ENCODE peak calls at places on chromosomes 3 and 15, in five cellular contexts. E is left ventricle myocardium inferior, M is HFF-Myc, O is spleen, N is mucosa of descending colon. V is an unnamed sample.

GRCh38 chr15:49131403-49131802 is 24.0 kb downstream of the COPS2 start:
- DNase-seq in E (no peak), M (no peak), O (no peak), N (no peak), V (no peak)

GRCh38 chr3:13411186-13411860 is 8.8 kb downstream of the NUP210 start:
- DNase-seq in N (no peak), O (peak; percentile 73), M (no peak), E (no peak), V (no peak)

GRCh38 chr3:179956416-179956830 is 80.3 kb downstream of the PEX5L start:
- DNase-seq in O (no peak), M (no peak), E (no peak), N (no peak), V (no peak)

GRCh38 chr3:160401301-160402095 is 2.0 kb downstream of the SMC4 start:
- DNase-seq in N (no peak), E (no peak), M (no peak), O (no peak), V (peak; percentile 47)

GRCh38 chr3:153399636-153400035 is 237.6 kb downstream of the RAP2B start:
- DNase-seq in E (no peak), O (no peak), N (no peak), M (no peak), V (no peak)

GRCh38 chr15:59571606-59572005 is 40.0 kb upstream of the GCNT3 start:
- DNase-seq in E (no peak), M (no peak), O (no peak), N (no peak), V (no peak)

GRCh38 chr15:52191207-52191606 is at the start of gene GNB5:
- DNase-seq in O (no peak), N (no peak), M (no peak), E (no peak), V (no peak)

GRCh38 chr3:172138031-172138538 is 98.7 kb downstream of the FNDC3B start:
- DNase-seq in M (no peak), O (no peak), E (no peak), N (no peak), V (no peak)

GRCh38 chr3:139532996-139533395 is 6.5 kb downstream of the RBP1 start:
- DNase-seq in M (no peak), N (no peak), O (no peak), E (no peak), V (no peak)

GRCh38 chr3:19046440-19046839 is 101.9 kb upstream of the KCNH8 start:
- DNase-seq in N (no peak), M (no peak), O (no peak), E (no peak), V (no peak)

GRCh38 chr3:171915275-171915674 is 72.1 kb downstream of the TMEM212 start:
- DNase-seq in N (no peak), O (no peak), M (no peak), E (no peak), V (no peak)

GRCh38 chr3:190580443-190580842 is 66.6 kb downstream of the IL1RAP start:
- DNase-seq in E (no peak), N (no peak), O (no peak), M (no peak), V (no peak)
- H3K4me3 ChIP-seq in E (peak overlapping the region; percentile 8), N (no peak overlapping the region), O (no peak overlapping the region), M (no peak overlapping the region), V (no peak overlapping the region)

GRCh38 chr15:101121511-101122090 is 130.2 kb downstream of the CHSY1 start:
- DNase-seq in O (peak; percentile 96), E (peak; percentile 88), M (no peak), N (peak; percentile 76), V (peak; percentile 3)
- H3K4me3 ChIP-seq in O (peak overlapping the region; percentile 11), E (peak overlapping the region; percentile 54), M (no peak overlapping the region), N (no peak overlapping the region), V (no peak overlapping the region)

GRCh38 chr3:149409351-149409750 is 31.9 kb upstream of the TM4SF1 start:
- DNase-seq in E (no peak), M (no peak), O (no peak), N (no peak), V (no peak)
- H3K4me3 ChIP-seq in E (no peak overlapping the region), M (no peak overlapping the region), O (no peak overlapping the region), N (no peak overlapping the region), V (no peak overlapping the region)

GRCh38 chr3:5250467-5251195 is 63.1 kb downstream of the EDEM1 start:
- DNase-seq in M (no peak), N (no peak), E (no peak), O (no peak), V (peak; percentile 8)
- H3K4me3 ChIP-seq in M (no peak overlapping the region), N (no peak overlapping the region), E (peak overlapping the region; percentile 38), O (no peak overlapping the region), V (no peak overlapping the region)

GRCh38 chr3:114079761-114080160 is 23.2 kb downstream of the QTRT2 start:
- DNase-seq in O (no peak), N (no peak), M (no peak), E (no peak), V (no peak)
- H3K4me3 ChIP-seq in O (peak overlapping the region; percentile 15), N (no peak overlapping the region), M (no peak overlapping the region), E (peak overlapping the region; percentile 26), V (no peak overlapping the region)

GRCh38 chr3:43969944-43970343 is 271.7 kb upstream of the TOPAZ1 start:
- DNase-seq in E (no peak), O (no peak), M (no peak), N (no peak), V (no peak)

GRCh38 chr3:43968465-43968864 is 273.2 kb upstream of the TOPAZ1 start:
- DNase-seq in E (no peak), N (no peak), O (no peak), M (no peak), V (no peak)

GRCh38 chr3:43964640-43965039 is 273.9 kb downstream of the ABHD5 start:
- DNase-seq in O (no peak), E (no peak), M (no peak), N (no peak), V (no peak)

GRCh38 chr3:43963208-43963607 is 272.5 kb downstream of the ABHD5 start:
- DNase-seq in E (no peak), M (no peak), N (no peak), O (no peak), V (no peak)

DNA sequence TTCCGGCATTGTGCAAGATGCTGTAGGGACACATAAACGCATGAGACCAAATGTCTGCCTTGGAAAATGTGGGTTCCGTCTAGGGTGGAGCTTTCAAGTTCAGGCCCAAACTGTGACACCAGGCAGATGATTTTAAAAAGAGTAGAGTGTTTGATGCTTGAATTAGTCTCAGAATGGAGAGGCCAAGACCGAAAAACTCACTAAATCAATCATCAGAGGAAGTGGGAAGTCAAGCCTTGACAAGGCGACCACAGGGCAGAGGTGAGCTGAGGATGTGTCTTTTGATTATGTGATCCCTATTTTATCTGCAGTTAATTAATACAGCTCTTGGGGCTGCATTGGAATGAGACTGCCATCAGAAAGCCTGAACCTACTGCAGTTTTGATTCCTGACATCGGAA is 275.4 kb downstream of the ABHD5 start:
- DNase-seq in E (no peak), M (no peak), N (no peak), O (no peak), V (no peak)
- H3K4me3 ChIP-seq in E (no peak overlapping the region), M (no peak overlapping the region), N (no peak overlapping the region), O (no peak overlapping the region), V (no peak overlapping the region)

DNA sequence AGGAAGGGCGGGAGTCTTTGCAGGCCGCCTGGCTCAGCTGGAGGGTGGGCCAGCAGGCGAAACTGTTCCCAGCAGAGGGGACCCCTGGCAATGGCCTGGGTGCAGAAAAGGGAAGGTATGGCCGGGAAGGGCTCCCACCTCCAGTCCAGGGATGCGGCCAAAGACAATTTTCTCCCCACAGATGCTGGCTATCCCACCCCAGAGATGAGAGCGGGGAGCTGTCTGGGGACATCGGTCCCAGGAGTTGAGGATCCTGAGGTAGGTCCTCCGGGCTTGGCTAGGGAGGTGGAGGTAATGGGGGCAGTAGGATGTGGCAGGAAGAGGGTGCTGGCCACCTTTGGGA is 1.7 kb downstream of the SEMA3G start:
- DNase-seq in O (peak; percentile 41), E (no peak), M (no peak), N (no peak), V (no peak)
- H3K4me3 ChIP-seq in O (peak overlapping the region; percentile 14), E (peak overlapping the region; percentile 53), M (no peak overlapping the region), N (no peak overlapping the region), V (no peak overlapping the region)

GRCh38 chr3:88031543-88032148 is 27.2 kb downstream of the CGGBP1 start:
- DNase-seq in O (no peak), M (no peak), E (no peak), N (no peak), V (peak; percentile 42)

GRCh38 chr3:88033806-88034205 is 25.0 kb downstream of the CGGBP1 start:
- DNase-seq in E (no peak), O (no peak), M (no peak), N (no peak), V (no peak)

GRCh38 chr3:88033088-88033487 is 25.7 kb downstream of the CGGBP1 start:
- DNase-seq in N (no peak), E (no peak), O (no peak), M (no peak), V (no peak)

GRCh38 chr3:88032245-88032644 is 26.6 kb downstream of the CGGBP1 start:
- DNase-seq in E (no peak), M (no peak), N (no peak), O (no peak), V (no peak)

DNA sequence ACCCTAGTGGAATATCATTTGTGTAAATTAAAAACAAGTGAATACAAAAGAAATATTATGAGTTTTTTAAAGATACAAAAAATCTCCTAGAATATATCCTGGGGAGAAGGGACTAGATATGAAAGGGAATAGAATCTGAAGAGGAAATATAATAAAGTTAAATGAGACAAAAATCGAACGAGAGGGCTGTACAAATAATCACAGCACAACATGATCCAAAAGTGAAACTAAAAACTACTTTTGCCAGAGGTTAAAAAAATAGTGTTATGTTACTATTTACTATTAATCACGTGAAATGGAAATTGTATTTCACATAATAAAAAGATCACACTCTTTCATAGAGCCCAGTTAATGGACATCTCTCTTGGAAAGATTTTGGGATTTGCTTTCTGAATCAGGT is 28.6 kb downstream of the CGGBP1 start:
- DNase-seq in O (no peak), M (no peak), E (no peak), N (no peak), V (no peak)
- H3K4me3 ChIP-seq in O (no peak overlapping the region), M (no peak overlapping the region), E (peak overlapping the region; percentile 37), N (no peak overlapping the region), V (no peak overlapping the region)

V was measured in PC-9.